ENCODE peak calls at places on chromosomes 3 and 15, in six cellular contexts. One of them, this sample, is unnamed.

GRCh38 chr3:72655151-72655551 is 193.1 kb downstream of the SHQ1 start:
- DNase-seq in B cell: no peak
- DNase-seq in HFF-Myc: no peak
- DNase-seq in choroid plexus epithelial cell: peak; percentile 33
- DNase-seq in foreskin fibroblast: no peak
- DNase-seq in nephron progenitor cell: peak; percentile 45
- DNase-seq in this sample: no peak

GRCh38 chr3:4426782-4427344 is 40.2 kb downstream of the SUMF1 start:
- DNase-seq in choroid plexus epithelial cell: peak; percentile 98
- DNase-seq in B cell: no peak
- DNase-seq in nephron progenitor cell: peak; percentile 24
- DNase-seq in HFF-Myc: peak; percentile 82
- DNase-seq in foreskin fibroblast: peak; percentile 88
- DNase-seq in this sample: no peak

GRCh38 chr15:48062476-48062875 is 58.3 kb upstream of the SLC24A5 start:
- DNase-seq in HFF-Myc: no peak
- DNase-seq in foreskin fibroblast: no peak
- DNase-seq in nephron progenitor cell: no peak
- DNase-seq in B cell: no peak
- DNase-seq in choroid plexus epithelial cell: peak; percentile 73
- DNase-seq in this sample: no peak

GRCh38 chr3:113844622-113845222 is 6.1 kb downstream of the GRAMD1C start:
- DNase-seq in choroid plexus epithelial cell: peak; percentile 69
- DNase-seq in HFF-Myc: no peak
- DNase-seq in foreskin fibroblast: no peak
- DNase-seq in B cell: peak; percentile 40
- DNase-seq in nephron progenitor cell: no peak
- DNase-seq in this sample: no peak

GRCh38 chr15:75554717-75555116 is 24.4 kb downstream of the PTPN9 start:
- DNase-seq in nephron progenitor cell: peak; percentile 8
- DNase-seq in foreskin fibroblast: peak; percentile 80
- DNase-seq in choroid plexus epithelial cell: peak; percentile 75
- DNase-seq in HFF-Myc: no peak
- DNase-seq in B cell: no peak
- DNase-seq in this sample: no peak

GRCh38 chr15:71725215-71725955 is 85.0 kb upstream of the NR2E3 start:
- DNase-seq in foreskin fibroblast: peak; percentile 57
- DNase-seq in B cell: no peak
- DNase-seq in HFF-Myc: no peak
- DNase-seq in nephron progenitor cell: no peak
- DNase-seq in choroid plexus epithelial cell: peak; percentile 60
- DNase-seq in this sample: no peak

GRCh38 chr3:45272828-45273470 is 46.9 kb upstream of the TMEM158 start:
- DNase-seq in B cell: no peak
- DNase-seq in foreskin fibroblast: no peak
- DNase-seq in choroid plexus epithelial cell: no peak
- DNase-seq in HFF-Myc: no peak
- DNase-seq in nephron progenitor cell: no peak
- DNase-seq in this sample: no peak

GRCh38 chr3:182818296-182818978 is 25.1 kb downstream of the ATP11B start:
- DNase-seq in HFF-Myc: no peak
- DNase-seq in B cell: no peak
- DNase-seq in choroid plexus epithelial cell: no peak
- DNase-seq in foreskin fibroblast: no peak
- DNase-seq in nephron progenitor cell: no peak
- DNase-seq in this sample: no peak

GRCh38 chr15:90837052-90837621 is 31.3 kb upstream of the FURIN start:
- DNase-seq in HFF-Myc: no peak
- DNase-seq in foreskin fibroblast: no peak
- DNase-seq in B cell: no peak
- DNase-seq in nephron progenitor cell: no peak
- DNase-seq in choroid plexus epithelial cell: no peak
- DNase-seq in this sample: no peak

GRCh38 chr15:29208352-29208751 is 61.3 kb downstream of the NSMCE3 start:
- DNase-seq in nephron progenitor cell: peak; percentile 36
- DNase-seq in HFF-Myc: no peak
- DNase-seq in choroid plexus epithelial cell: peak; percentile 57
- DNase-seq in foreskin fibroblast: peak; percentile 3
- DNase-seq in B cell: no peak
- DNase-seq in this sample: no peak

GRCh38 chr3:156161172-156161571 is 40.8 kb downstream of the KCNAB1 start:
- DNase-seq in foreskin fibroblast: peak; percentile 22
- DNase-seq in HFF-Myc: no peak
- DNase-seq in nephron progenitor cell: no peak
- DNase-seq in choroid plexus epithelial cell: peak; percentile 14
- DNase-seq in B cell: no peak
- DNase-seq in this sample: no peak

GRCh38 chr3:69925506-69925905 is 74.0 kb upstream of the SAMMSON start:
- DNase-seq in foreskin fibroblast: peak; percentile 55
- DNase-seq in nephron progenitor cell: no peak
- DNase-seq in HFF-Myc: no peak
- DNase-seq in choroid plexus epithelial cell: peak; percentile 77
- DNase-seq in B cell: no peak
- DNase-seq in this sample: no peak

GRCh38 chr3:13353936-13354542 is 66.1 kb downstream of the NUP210 start:
- DNase-seq in choroid plexus epithelial cell: peak; percentile 23
- DNase-seq in HFF-Myc: no peak
- DNase-seq in foreskin fibroblast: no peak
- DNase-seq in nephron progenitor cell: no peak
- DNase-seq in B cell: no peak
- DNase-seq in this sample: no peak

GRCh38 chr3:134922866-134923265 is 127.8 kb downstream of the EPHB1 start:
- DNase-seq in foreskin fibroblast: no peak
- DNase-seq in choroid plexus epithelial cell: no peak
- DNase-seq in B cell: no peak
- DNase-seq in HFF-Myc: no peak
- DNase-seq in nephron progenitor cell: no peak
- DNase-seq in this sample: no peak

GRCh38 chr15:81400640-81401236 is 26.7 kb upstream of the TMC3 start:
- DNase-seq in choroid plexus epithelial cell: peak; percentile 82
- DNase-seq in foreskin fibroblast: peak; percentile 32
- DNase-seq in nephron progenitor cell: no peak
- DNase-seq in HFF-Myc: peak; percentile 21
- DNase-seq in B cell: peak; percentile 57
- DNase-seq in this sample: no peak

GRCh38 chr3:127731546-127731945 is 58.8 kb downstream of the ABTB1 start:
- DNase-seq in HFF-Myc: no peak
- DNase-seq in foreskin fibroblast: no peak
- DNase-seq in choroid plexus epithelial cell: no peak
- DNase-seq in nephron progenitor cell: no peak
- DNase-seq in B cell: no peak
- DNase-seq in this sample: no peak

GRCh38 chr15:67383903-67384302 is 129.3 kb downstream of the IQCH start:
- DNase-seq in nephron progenitor cell: no peak
- DNase-seq in foreskin fibroblast: peak; percentile 7
- DNase-seq in B cell: no peak
- DNase-seq in choroid plexus epithelial cell: peak; percentile 49
- DNase-seq in HFF-Myc: no peak
- DNase-seq in this sample: no peak

GRCh38 chr15:38555686-38556334 is 8.8 kb downstream of the RASGRP1 start:
- DNase-seq in choroid plexus epithelial cell: peak; percentile 53
- DNase-seq in HFF-Myc: no peak
- DNase-seq in B cell: no peak
- DNase-seq in nephron progenitor cell: no peak
- DNase-seq in foreskin fibroblast: peak; percentile 23
- DNase-seq in this sample: no peak

GRCh38 chr3:104168386-104168785 is 1198.3 kb upstream of the ALCAM start:
- DNase-seq in nephron progenitor cell: no peak
- DNase-seq in B cell: no peak
- DNase-seq in foreskin fibroblast: no peak
- DNase-seq in HFF-Myc: no peak
- DNase-seq in choroid plexus epithelial cell: no peak
- DNase-seq in this sample: no peak

GRCh38 chr3:128426128-128426921 is 40.4 kb downstream of the DNAJB8 start:
- DNase-seq in nephron progenitor cell: peak; percentile 82
- DNase-seq in choroid plexus epithelial cell: peak; percentile 14
- DNase-seq in B cell: peak; percentile 97
- DNase-seq in foreskin fibroblast: no peak
- DNase-seq in HFF-Myc: no peak
- DNase-seq in this sample: no peak

GRCh38 chr3:126517986-126518778 is 609 bp upstream of the UROC1 start:
- DNase-seq in HFF-Myc: no peak
- DNase-seq in B cell: no peak
- DNase-seq in choroid plexus epithelial cell: no peak
- DNase-seq in nephron progenitor cell: no peak
- DNase-seq in foreskin fibroblast: no peak
- DNase-seq in this sample: no peak

GRCh38 chr3:492586-493296 is 296.2 kb downstream of the CHL1 start:
- DNase-seq in B cell: no peak
- DNase-seq in nephron progenitor cell: no peak
- DNase-seq in foreskin fibroblast: no peak
- DNase-seq in HFF-Myc: no peak
- DNase-seq in choroid plexus epithelial cell: no peak
- DNase-seq in this sample: no peak

GRCh38 chr3:197518794-197519451 is 36.8 kb downstream of the BDH1 start:
- DNase-seq in B cell: no peak
- DNase-seq in HFF-Myc: no peak
- DNase-seq in foreskin fibroblast: no peak
- DNase-seq in choroid plexus epithelial cell: no peak
- DNase-seq in nephron progenitor cell: no peak
- DNase-seq in this sample: no peak

GRCh38 chr15:100900136-100900894 is 18.8 kb upstream of the LRRK1 start:
- DNase-seq in B cell: no peak
- DNase-seq in choroid plexus epithelial cell: no peak
- DNase-seq in foreskin fibroblast: no peak
- DNase-seq in HFF-Myc: no peak
- DNase-seq in nephron progenitor cell: peak; percentile 27
- DNase-seq in this sample: peak; percentile 21

GRCh38 chr3:151751161-151751560 is 17.4 kb downstream of the AADACL2 start:
- DNase-seq in HFF-Myc: no peak
- DNase-seq in choroid plexus epithelial cell: peak; percentile 88
- DNase-seq in nephron progenitor cell: no peak
- DNase-seq in foreskin fibroblast: peak; percentile 69
- DNase-seq in B cell: no peak
- DNase-seq in this sample: no peak

GRCh38 chr15:75446146-75446545 is 5.3 kb downstream of the SIN3A start:
- DNase-seq in B cell: no peak
- DNase-seq in choroid plexus epithelial cell: no peak
- DNase-seq in foreskin fibroblast: no peak
- DNase-seq in nephron progenitor cell: no peak
- DNase-seq in HFF-Myc: no peak
- DNase-seq in this sample: no peak

GRCh38 chr15:38189651-38190280 is 62.9 kb upstream of the SPRED1 start:
- DNase-seq in B cell: no peak
- DNase-seq in foreskin fibroblast: no peak
- DNase-seq in choroid plexus epithelial cell: peak; percentile 16
- DNase-seq in HFF-Myc: no peak
- DNase-seq in nephron progenitor cell: no peak
- DNase-seq in this sample: no peak

GRCh38 chr3:138468451-138468850 is 34.0 kb downstream of the ESYT3 start:
- DNase-seq in choroid plexus epithelial cell: no peak
- DNase-seq in foreskin fibroblast: no peak
- DNase-seq in nephron progenitor cell: no peak
- DNase-seq in HFF-Myc: no peak
- DNase-seq in B cell: no peak
- DNase-seq in this sample: no peak

GRCh38 chr3:138470687-138471086 is 36.3 kb downstream of the ESYT3 start:
- DNase-seq in foreskin fibroblast: no peak
- DNase-seq in B cell: no peak
- DNase-seq in choroid plexus epithelial cell: no peak
- DNase-seq in nephron progenitor cell: no peak
- DNase-seq in HFF-Myc: no peak
- DNase-seq in this sample: no peak

GRCh38 chr3:138471481-138471880 is 37.1 kb downstream of the ESYT3 start:
- DNase-seq in nephron progenitor cell: no peak
- DNase-seq in choroid plexus epithelial cell: no peak
- DNase-seq in HFF-Myc: no peak
- DNase-seq in foreskin fibroblast: no peak
- DNase-seq in B cell: no peak
- DNase-seq in this sample: no peak

GRCh38 chr3:138468886-138469285 is 34.5 kb downstream of the ESYT3 start:
- DNase-seq in foreskin fibroblast: peak; percentile 59
- DNase-seq in HFF-Myc: no peak
- DNase-seq in B cell: no peak
- DNase-seq in nephron progenitor cell: no peak
- DNase-seq in choroid plexus epithelial cell: peak; percentile 43
- DNase-seq in this sample: no peak

DNA sequence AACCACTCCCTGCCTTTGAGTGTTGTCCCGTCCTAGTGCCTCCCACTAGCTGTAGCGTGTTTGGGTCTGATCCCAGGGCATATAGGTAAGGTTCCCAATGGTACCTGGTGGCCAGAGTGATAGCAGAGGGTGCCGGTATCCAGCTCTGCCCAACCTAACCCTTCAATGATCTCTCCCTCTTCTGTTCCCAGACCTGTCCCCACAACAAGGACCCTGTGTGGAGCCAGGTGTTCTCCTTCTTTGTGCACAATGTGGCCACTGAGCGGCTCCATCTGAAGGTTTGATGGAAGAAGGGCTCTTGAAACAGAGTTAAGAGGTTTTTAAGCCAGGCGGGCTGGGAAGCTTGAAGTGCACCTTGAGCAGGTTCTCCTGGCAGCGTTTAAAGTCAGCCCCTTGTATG is 35.5 kb downstream of the ESYT3 start:
- DNase-seq in B cell: no peak
- DNase-seq in nephron progenitor cell: no peak
- DNase-seq in foreskin fibroblast: no peak
- DNase-seq in HFF-Myc: no peak
- DNase-seq in choroid plexus epithelial cell: no peak
- DNase-seq in this sample: no peak
- TF ChIP-seq CTCF in B cell: no peak
- TF ChIP-seq CTCF in nephron progenitor cell: no peak
- TF ChIP-seq CTCF in foreskin fibroblast: no peak
- TF ChIP-seq CTCF in HFF-Myc: no peak
- TF ChIP-seq CTCF in choroid plexus epithelial cell: no peak
- TF ChIP-seq CTCF in this sample: no peak

GRCh38 chr15:78541744-78542034 is 1.4 kb downstream of the PSMA4 start:
- DNase-seq in B cell: no peak
- DNase-seq in HFF-Myc: no peak
- DNase-seq in foreskin fibroblast: no peak
- DNase-seq in nephron progenitor cell: no peak
- DNase-seq in choroid plexus epithelial cell: no peak
- DNase-seq in this sample: no peak
- TF ChIP-seq CTCF in B cell: no peak
- TF ChIP-seq CTCF in HFF-Myc: no peak
- TF ChIP-seq CTCF in foreskin fibroblast: no peak
- TF ChIP-seq CTCF in nephron progenitor cell: no peak
- TF ChIP-seq CTCF in choroid plexus epithelial cell: no peak
- TF ChIP-seq CTCF in this sample: no peak

GRCh38 chr3:46701211-46701939 is at the start of gene TMIE:
- DNase-seq in choroid plexus epithelial cell: no peak
- DNase-seq in HFF-Myc: no peak
- DNase-seq in foreskin fibroblast: no peak
- DNase-seq in B cell: no peak
- DNase-seq in nephron progenitor cell: peak; percentile 59
- DNase-seq in this sample: no peak
- TF ChIP-seq CTCF in choroid plexus epithelial cell: no peak
- TF ChIP-seq CTCF in HFF-Myc: no peak
- TF ChIP-seq CTCF in foreskin fibroblast: no peak
- TF ChIP-seq CTCF in B cell: no peak
- TF ChIP-seq CTCF in nephron progenitor cell: no peak
- TF ChIP-seq CTCF in this sample: no peak

DNA sequence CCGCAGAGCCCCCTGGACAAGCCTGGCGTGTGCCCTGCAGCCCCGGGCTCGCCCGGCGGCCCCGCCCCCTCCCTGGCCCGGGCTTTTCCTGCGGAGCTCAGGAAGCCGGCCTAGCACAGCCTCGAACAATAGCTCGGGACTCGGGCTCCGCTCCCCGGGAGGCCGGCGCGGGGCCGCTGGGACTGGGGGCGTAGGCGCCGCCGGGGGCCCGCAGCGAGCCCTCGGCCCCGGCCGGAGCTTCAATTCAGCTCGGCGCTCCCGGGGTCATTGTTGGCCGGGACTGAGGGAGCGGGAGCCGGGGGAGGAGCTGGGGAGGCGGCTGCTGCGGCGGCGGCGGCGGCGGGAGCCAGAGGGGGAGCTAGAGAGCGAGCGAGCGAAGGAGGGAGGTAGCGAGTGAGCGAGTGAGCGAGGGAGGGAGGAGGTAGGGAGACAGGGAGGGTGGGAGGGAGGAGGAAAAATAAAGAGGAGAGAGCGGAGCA is 41.0 kb upstream of the ROPN1 start:
- DNase-seq in B cell: peak; percentile 88
- DNase-seq in nephron progenitor cell: peak; percentile 96
- DNase-seq in HFF-Myc: peak; percentile 38
- DNase-seq in foreskin fibroblast: peak; percentile 66
- DNase-seq in choroid plexus epithelial cell: peak; percentile 74
- DNase-seq in this sample: peak; percentile 33
- TF ChIP-seq CTCF in B cell: peak; percentile 69
- TF ChIP-seq CTCF in nephron progenitor cell: peak; percentile 62
- TF ChIP-seq CTCF in HFF-Myc: peak; percentile 51
- TF ChIP-seq CTCF in foreskin fibroblast: peak; percentile 52
- TF ChIP-seq CTCF in choroid plexus epithelial cell: peak; percentile 55
- TF ChIP-seq CTCF in this sample: no peak

This sample was measured in omental fat pad.